ENCODE peak calls at places on chromosomes 11 and 22, in ten cellular contexts. A is A549, L is fibroblast of mammary gland, Z is uterus, F is upper lobe of left lung, Y is ovary, H is AG04450, K is Panc1, N is fibroblast of pulmonary artery, B is cardiac fibroblast. P is an unnamed sample.

GRCh38 chr22:36732609-36733008 is 29.1 kb upstream of the CACNG2 start:
- DNase-seq in A (no peak), L (no peak), Z (no peak), F (no peak), Y (no peak), H (no peak), K (no peak), N (no peak), B (no peak), P (no peak)

GRCh38 chr22:48899523-48900326 is 927.9 kb downstream of the BRD1 start:
- DNase-seq in A (no peak), L (no peak), Z (no peak), F (no peak), Y (no peak), H (no peak), K (no peak), N (no peak), B (no peak), P (no peak)

GRCh38 chr11:82732348-82732733 is 1.3 kb downstream of the FAM181B start:
- DNase-seq in A (no peak), L (no peak), Z (no peak), F (peak), Y (no peak), H (no peak), K (no peak), N (no peak), B (no peak), P (no peak)

GRCh38 chr22:22487869-22488597 is 20.5 kb downstream of the ZNF280B start:
- DNase-seq in A (no peak), L (no peak), Z (no peak), F (no peak), Y (no peak), H (no peak), K (no peak), N (no peak), B (no peak), P (no peak)

GRCh38 chr11:3154001-3154599 is 11.0 kb downstream of the OSBPL5 start:
- DNase-seq in A (no peak), L (peak), Z (no peak), F (peak), Y (no peak), H (no peak), K (no peak), N (no peak), B (no peak), P (no peak)

GRCh38 chr11:27234043-27234668 is 128.9 kb downstream of the CCDC34 start:
- DNase-seq in A (peak), L (peak), Z (peak), F (no peak), Y (no peak), H (peak), K (no peak), N (peak), B (peak), P (no peak)

GRCh38 chr11:128521697-128522062 is 65.7 kb downstream of the ETS1 start:
- DNase-seq in A (no peak), L (peak), Z (peak), F (peak), Y (peak), H (no peak), K (no peak), N (no peak), B (peak), P (no peak)

GRCh38 chr11:126279191-126279590 is 3.7 kb upstream of the TIRAP start:
- DNase-seq in A (no peak), L (no peak), Z (no peak), F (no peak), Y (no peak), H (no peak), K (no peak), N (no peak), B (no peak), P (no peak)

GRCh38 chr11:120883404-120884135 is 140.3 kb upstream of the TBCEL start:
- DNase-seq in A (no peak), L (peak), Z (peak), F (no peak), Y (no peak), H (peak), K (no peak), N (peak), B (peak), P (no peak)

GRCh38 chr11:10906521-10906920 is 48.7 kb upstream of the ZBED5 start:
- DNase-seq in A (no peak), L (peak), Z (no peak), F (no peak), Y (no peak), H (no peak), K (no peak), N (peak), B (peak), P (no peak)

GRCh38 chr22:49305966-49306631 is 521.6 kb downstream of the BRD1 start:
- DNase-seq in A (no peak), L (no peak), Z (no peak), F (no peak), Y (no peak), H (no peak), K (no peak), N (no peak), B (no peak), P (no peak)

GRCh38 chr11:57403176-57404147 is 13.0 kb upstream of the PRG2 start:
- DNase-seq in A (no peak), L (no peak), Z (no peak), F (no peak), Y (no peak), H (no peak), K (no peak), N (no peak), B (no peak), P (no peak)

GRCh38 chr11:425301-425700 is 10.5 kb upstream of the SIGIRR start:
- DNase-seq in A (no peak), L (no peak), Z (no peak), F (no peak), Y (no peak), H (no peak), K (no peak), N (no peak), B (no peak), P (no peak)

GRCh38 chr11:102361100-102362021 is 14.3 kb downstream of the BIRC2 start:
- DNase-seq in A (no peak), L (peak), Z (no peak), F (no peak), Y (no peak), H (no peak), K (no peak), N (no peak), B (no peak), P (no peak)

GRCh38 chr11:118305726-118306125 is 1.2 kb downstream of the CD3E start:
- DNase-seq in A (no peak), L (no peak), Z (no peak), F (no peak), Y (no peak), H (no peak), K (no peak), N (no peak), B (no peak), P (no peak)

GRCh38 chr22:50612715-50613221 is 12.2 kb downstream of the MAPK8IP2 start:
- DNase-seq in A (no peak), L (no peak), Z (no peak), F (peak), Y (no peak), H (no peak), K (no peak), N (no peak), B (no peak), P (no peak)

GRCh38 chr22:33605201-33605600 is 315.1 kb downstream of the LARGE1 start:
- DNase-seq in A (no peak), L (peak), Z (no peak), F (no peak), Y (no peak), H (no peak), K (no peak), N (no peak), B (no peak), P (no peak)

GRCh38 chr22:26589367-26589844 is 526 bp downstream of the TPST2 start:
- DNase-seq in A (no peak), L (peak), Z (peak), F (no peak), Y (peak), H (no peak), K (no peak), N (no peak), B (peak), P (no peak)

GRCh38 chr11:2932850-2933251 is 3.6 kb upstream of the PHLDA2 start:
- DNase-seq in A (no peak), L (peak), Z (no peak), F (peak), Y (no peak), H (no peak), K (no peak), N (no peak), B (peak), P (no peak)

DNA sequence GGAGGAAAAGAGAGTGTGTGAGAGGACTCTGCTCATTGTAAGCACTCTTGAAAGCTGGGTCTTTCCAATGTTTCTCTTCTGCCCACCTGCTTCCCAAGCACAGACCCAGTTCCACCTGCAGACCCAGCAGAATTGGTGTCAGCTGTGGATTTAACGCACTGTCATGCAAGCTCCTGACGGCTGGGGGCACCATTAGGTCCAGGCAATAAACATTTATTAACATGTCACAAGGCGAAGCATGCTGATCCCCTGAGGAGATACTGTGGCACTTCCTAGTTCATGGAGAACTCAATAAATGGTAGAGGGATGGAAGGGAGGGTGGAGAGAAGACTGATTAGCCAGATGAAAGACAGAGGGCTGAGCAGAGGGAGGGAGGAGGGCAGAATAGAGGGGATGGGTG is 68.3 kb upstream of the TSPAN18 start:
- DNase-seq in A (peak), L (no peak), Z (no peak), F (no peak), Y (no peak), H (no peak), K (no peak), N (peak), B (peak), P (no peak)
- TF ChIP-seq CTCF in A (no peak), L (no peak), Z (no peak), F (no peak), Y (no peak), H (peak), K (no peak), N (peak), B (peak), P (peak)

GRCh38 chr11:66277475-66278391 is at the start of gene CNIH2:
- DNase-seq in A (peak), L (no peak), Z (peak), F (peak), Y (no peak), H (no peak), K (no peak), N (no peak), B (no peak), P (no peak)
- H3K4me3 ChIP-seq in A (peak), L (no peak), Z (peak), F (peak), Y (peak), H (peak), K (peak), N (no peak), B (peak), P (no peak)

DNA sequence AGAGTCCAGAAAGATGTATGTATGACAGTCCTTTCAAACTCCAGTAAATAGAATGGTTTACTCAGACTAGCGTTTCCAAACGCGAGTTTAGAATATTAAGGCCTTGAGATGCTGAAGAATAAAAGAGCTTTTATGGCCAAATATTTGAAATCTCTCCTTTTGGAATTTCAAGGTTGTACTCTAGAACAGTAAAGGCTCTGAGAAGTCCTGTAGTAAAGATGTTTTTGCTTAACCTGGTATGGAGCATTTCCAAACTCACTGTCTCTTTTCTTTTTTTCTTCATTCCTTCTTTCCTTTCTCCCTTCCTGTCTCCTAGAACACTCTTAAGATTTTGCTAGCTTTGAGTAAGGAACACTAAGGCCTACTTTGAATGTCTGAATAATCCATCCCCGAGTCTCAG is 91.4 kb upstream of the RAG2 start:
- DNase-seq in A (no peak), L (no peak), Z (no peak), F (no peak), Y (no peak), H (no peak), K (no peak), N (no peak), B (no peak), P (no peak)
- TF ChIP-seq CTCF in A (no peak), L (no peak), Z (no peak), F (no peak), Y (no peak), H (no peak), K (no peak), N (no peak), B (no peak), P (no peak)

GRCh38 chr11:48019597-48019996 is 39.2 kb downstream of the PTPRJ start:
- DNase-seq in A (no peak), L (no peak), Z (no peak), F (no peak), Y (no peak), H (no peak), K (no peak), N (no peak), B (no peak), P (no peak)
- H3K4me3 ChIP-seq in A (no peak), L (no peak), Z (no peak), F (no peak), Y (no peak), H (no peak), K (no peak), N (no peak), B (no peak), P (no peak)

P was measured in epithelial cell of proximal tubule.